ENCODE peak calls at places on chromosome 9, in eight cellular contexts. O, A, C, Z, F, H, G and U are unnamed samples.

GRCh38 chr9:100160021-100160420 is 61.0 kb downstream of the INVS start:
- DNase-seq in Z (no peak), O (no peak), A (no peak), H (no peak), F (no peak), G (peak; percentile 1), C (no peak), U (no peak)

GRCh38 chr9:105332471-105332870 is 88.0 kb downstream of the SLC44A1 start:
- DNase-seq in C (no peak), H (no peak), G (no peak), F (no peak), O (peak; percentile 11), A (no peak), Z (no peak), U (no peak)

GRCh38 chr9:91500509-91501011 is 76.9 kb upstream of the NFIL3 start:
- DNase-seq in A (no peak), H (no peak), C (peak; percentile 69), O (peak; percentile 84), G (no peak), Z (no peak), F (no peak), U (no peak)

GRCh38 chr9:72734631-72735030 is 213.2 kb downstream of the TMC1 start:
- DNase-seq in A (no peak), F (no peak), O (no peak), C (no peak), H (no peak), G (no peak), Z (no peak), U (no peak)

GRCh38 chr9:109383356-109383755 is 62.5 kb upstream of the EPB41L4B start:
- DNase-seq in H (no peak), A (no peak), G (no peak), O (no peak), F (no peak), Z (no peak), C (no peak), U (no peak)

GRCh38 chr9:78031826-78032598 is 401 bp upstream of the GNAQ start:
- DNase-seq in Z (peak; percentile 65), O (peak; percentile 90), F (peak; percentile 86), H (peak; percentile 84), G (no peak), C (peak; percentile 80), A (peak; percentile 90), U (peak; percentile 88)

GRCh38 chr9:2157277-2158105 is 142.3 kb downstream of the SMARCA2 start:
- DNase-seq in O (peak; percentile 54), G (no peak), C (peak; percentile 49), A (no peak), Z (no peak), H (peak; percentile 71), F (no peak), U (peak; percentile 38)

GRCh38 chr9:114893221-114893620 is 37.2 kb downstream of the TNFSF8 start:
- DNase-seq in C (no peak), H (no peak), A (no peak), Z (no peak), O (no peak), F (no peak), G (no peak), U (no peak)

GRCh38 chr9:131043097-131043496 is 34.1 kb downstream of the LAMC3 start:
- DNase-seq in C (no peak), G (no peak), F (no peak), H (no peak), A (no peak), O (no peak), Z (no peak), U (no peak)

GRCh38 chr9:33250458-33250995 is 10.6 kb downstream of the SPINK4 start:
- DNase-seq in F (no peak), O (peak; percentile 39), A (no peak), G (no peak), H (no peak), Z (no peak), C (no peak), U (no peak)

GRCh38 chr9:92870289-92870688 is 7.5 kb downstream of the ZNF484 start:
- DNase-seq in C (no peak), Z (no peak), A (no peak), O (no peak), H (no peak), G (no peak), F (no peak), U (no peak)

GRCh38 chr9:81381694-81382093 is 307.7 kb downstream of the TLE1 start:
- DNase-seq in H (no peak), O (no peak), G (no peak), C (no peak), F (no peak), Z (no peak), A (no peak), U (no peak)

GRCh38 chr9:100670719-100671118 is 92.8 kb downstream of the CAVIN4 start:
- DNase-seq in C (no peak), H (no peak), A (no peak), Z (no peak), O (no peak), G (no peak), F (no peak), U (no peak)

GRCh38 chr9:133780962-133781827 is 43.0 kb upstream of the SARDH start:
- DNase-seq in F (no peak), C (no peak), H (no peak), Z (no peak), O (no peak), G (no peak), A (no peak), U (no peak)

GRCh38 chr9:34962530-34962929 is 4.4 kb downstream of the PHF24 start:
- DNase-seq in G (no peak), F (no peak), O (no peak), A (no peak), H (no peak), C (no peak), Z (no peak), U (no peak)

GRCh38 chr9:136960212-136960937 is 8.3 kb downstream of the LCN12 start:
- DNase-seq in A (no peak), F (no peak), H (no peak), G (no peak), O (no peak), C (no peak), Z (peak; percentile 28), U (no peak)